ENCODE peak calls at places on chromosomes 13 and 19, in six cellular contexts. V is AG10803, Y is epithelial cell of esophagus, N is suprapubic skin, G is kidney epithelial cell, H is nephron progenitor cell. F is an unnamed sample.

GRCh38 chr13:35699181-35699580 is 222.7 kb upstream of the MAB21L1 start:
- DNase-seq in H (no peak), V (peak), G (no peak), N (peak), Y (no peak), F (no peak)

GRCh38 chr13:34521166-34521565 is 420.9 kb upstream of the NBEA start:
- DNase-seq in G (no peak), V (no peak), Y (no peak), H (no peak), N (no peak), F (no peak)

GRCh38 chr19:32864318-32865007 is 5.1 kb downstream of the SLC7A9 start:
- DNase-seq in G (no peak), Y (no peak), N (no peak), V (no peak), H (no peak), F (no peak)

GRCh38 chr19:1035998-1036621 is 3.8 kb upstream of the ABCA7 start:
- DNase-seq in N (no peak), V (no peak), G (no peak), H (no peak), Y (no peak), F (no peak)

GRCh38 chr19:32442650-32443049 is 37.1 kb downstream of the DPY19L3 start:
- DNase-seq in N (no peak), V (no peak), Y (no peak), H (no peak), G (no peak), F (no peak)

GRCh38 chr19:33428627-33429013 is 55.1 kb downstream of the CEBPG start:
- DNase-seq in Y (no peak), H (no peak), N (no peak), V (no peak), G (no peak), F (no peak)

GRCh38 chr13:61084983-61085382 is 330.7 kb downstream of the PCDH20 start:
- DNase-seq in N (no peak), V (peak), H (no peak), Y (peak), G (no peak), F (no peak)

GRCh38 chr19:35693422-35693821 is 10.9 kb upstream of the ZBTB32 start:
- DNase-seq in H (no peak), Y (no peak), G (no peak), V (no peak), N (no peak), F (no peak)

GRCh38 chr13:29362849-29363604 is 232.5 kb downstream of the SLC7A1 start:
- DNase-seq in H (peak), Y (peak), N (no peak), G (no peak), V (peak), F (no peak)

GRCh38 chr13:21219044-21219381 is 42.6 kb downstream of the MRPL57 start:
- DNase-seq in G (no peak), H (no peak), V (no peak), Y (no peak), N (no peak), F (no peak)

GRCh38 chr13:112994084-112994780 is 25.2 kb downstream of the MCF2L start:
- DNase-seq in G (no peak), H (no peak), Y (no peak), N (peak), V (no peak), F (no peak)

GRCh38 chr19:17405250-17406038 is at the start of gene BST2:
- DNase-seq in N (no peak), G (peak), V (peak), Y (peak), H (no peak), F (no peak)

GRCh38 chr19:48634424-48635262 is 2.5 kb downstream of the DBP start:
- DNase-seq in G (peak), N (peak), Y (peak), V (peak), H (peak), F (peak)

GRCh38 chr13:43348397-43348796 is 325.0 kb downstream of the DNAJC15 start:
- DNase-seq in G (peak), V (no peak), H (no peak), Y (peak), N (no peak), F (no peak)

GRCh38 chr19:4624301-4624700 is 15.0 kb upstream of the TNFAIP8L1 start:
- DNase-seq in G (no peak), H (no peak), N (no peak), Y (no peak), V (no peak), F (no peak)

GRCh38 chr13:20125129-20125782 is 35.6 kb downstream of the GJA3 start:
- DNase-seq in H (no peak), V (peak), Y (peak), N (peak), G (no peak), F (no peak)

GRCh38 chr13:25887962-25888655 is 163.7 kb downstream of the SHISA2 start:
- DNase-seq in H (no peak), N (no peak), V (no peak), G (no peak), Y (no peak), F (no peak)

GRCh38 chr13:99043700-99044300 is 65.9 kb upstream of the DOCK9 start:
- DNase-seq in Y (no peak), V (no peak), H (no peak), G (no peak), N (no peak), F (no peak)

GRCh38 chr19:58538257-58539168 is 5.4 kb upstream of the TRIM28 start:
- DNase-seq in G (no peak), H (peak), N (peak), V (no peak), Y (no peak), F (peak)

GRCh38 chr19:49546825-49547565 is 19.2 kb downstream of the RCN3 start:
- DNase-seq in H (peak), G (peak), V (peak), Y (peak), N (no peak), F (no peak)

GRCh38 chr13:25902946-25903345 is 148.9 kb downstream of the SHISA2 start:
- DNase-seq in G (no peak), N (no peak), H (no peak), V (no peak), Y (peak), F (no peak)

GRCh38 chr13:49503951-49504350 is 8.2 kb downstream of the PHF11 start:
- DNase-seq in N (no peak), G (no peak), H (no peak), Y (peak), V (peak), F (no peak)

GRCh38 chr13:106527806-106528205 is 7.7 kb downstream of the EFNB2 start:
- DNase-seq in H (no peak), V (no peak), Y (no peak), G (no peak), N (no peak), F (no peak)

GRCh38 chr13:106468207-106468606 is 67.3 kb downstream of the EFNB2 start:
- DNase-seq in H (no peak), N (no peak), Y (no peak), V (no peak), G (no peak), F (no peak)

DNA sequence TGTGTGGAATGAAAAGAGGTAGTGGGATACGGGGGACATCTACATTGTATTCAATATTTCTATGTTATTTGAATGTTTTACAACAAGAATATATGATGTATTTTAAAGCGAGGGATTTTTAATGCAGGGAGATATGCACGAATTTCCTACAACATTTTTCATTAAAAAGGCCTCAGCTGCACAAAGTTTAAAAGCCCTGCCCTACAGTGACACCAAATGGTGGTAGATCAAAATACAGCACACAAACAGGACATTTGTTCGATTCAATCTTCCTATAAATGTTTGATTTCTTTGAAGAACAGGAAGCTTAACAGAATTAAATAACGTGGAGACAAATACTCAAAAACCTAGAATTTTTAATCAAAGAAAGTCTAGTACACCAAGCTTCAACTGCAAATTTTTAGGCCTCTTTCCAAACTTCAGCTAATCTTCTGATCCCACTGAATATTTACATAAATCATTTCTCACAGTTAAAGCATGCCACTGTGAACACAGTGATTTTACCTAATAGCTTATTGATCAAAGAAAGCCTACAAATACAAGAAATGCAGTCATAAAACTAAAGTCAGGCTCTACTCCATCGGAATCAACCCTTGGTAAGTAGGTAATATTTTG is 257.2 kb downstream of the DIAPH3 start:
- DNase-seq in Y (peak), G (peak), V (peak), H (peak), N (no peak), F (no peak)
- TF ChIP-seq CTCF in Y (peak), G (peak), V (peak), H (peak), N (no peak), F (peak)

DNA sequence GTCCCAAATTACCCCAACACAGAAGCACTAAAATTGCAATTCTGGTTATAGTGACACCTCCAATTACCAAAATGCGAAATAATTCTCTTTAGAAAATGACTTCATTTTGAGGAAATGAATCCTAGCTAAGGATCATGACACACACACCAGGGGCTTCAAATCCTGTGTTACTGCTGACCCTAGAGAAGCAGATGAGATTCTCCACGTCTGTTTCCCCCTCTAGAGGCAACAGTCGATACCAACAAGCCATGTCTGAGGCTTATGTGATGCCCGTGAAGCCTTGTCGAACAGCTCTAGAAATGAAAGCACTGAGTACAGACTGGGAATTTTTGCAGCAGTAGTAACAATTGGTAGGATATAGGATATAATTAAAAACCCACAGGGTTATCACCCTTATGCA is 153.6 kb upstream of the TMTC4 start:
- DNase-seq in H (no peak), V (no peak), N (no peak), G (no peak), Y (no peak), F (no peak)
- TF ChIP-seq CTCF in H (peak), V (peak), N (no peak), G (no peak), Y (peak), F (peak)

GRCh38 chr19:44551850-44552249 is 22.4 kb upstream of the CEACAM20 start:
- DNase-seq in Y (no peak), N (no peak), G (no peak), V (no peak), H (no peak), F (no peak)

GRCh38 chr19:44554641-44555246 is 25.3 kb upstream of the CEACAM20 start:
- DNase-seq in N (no peak), V (no peak), H (no peak), G (no peak), Y (no peak), F (no peak)

GRCh38 chr19:44553478-44554171 is 24.1 kb upstream of the CEACAM20 start:
- DNase-seq in N (no peak), G (no peak), H (no peak), Y (peak), V (no peak), F (no peak)

GRCh38 chr19:44549507-44549906 is 20.0 kb upstream of the CEACAM20 start:
- DNase-seq in H (no peak), V (no peak), G (no peak), Y (no peak), N (no peak), F (no peak)

GRCh38 chr19:44552324-44552723 is 22.8 kb upstream of the CEACAM20 start:
- DNase-seq in V (peak), H (peak), G (no peak), Y (peak), N (no peak), F (no peak)
- TF ChIP-seq CTCF in V (peak), H (peak), G (peak), Y (peak), N (no peak), F (peak)

GRCh38 chr13:108268713-108269112 is 805 bp upstream of the TNFSF13B start:
- DNase-seq in V (no peak), H (no peak), N (no peak), Y (no peak), G (no peak), F (no peak)

GRCh38 chr13:108272333-108272732 is 2.8 kb downstream of the TNFSF13B start:
- DNase-seq in V (no peak), N (no peak), Y (peak), H (no peak), G (no peak), F (no peak)

GRCh38 chr13:108267338-108267737 is 2.2 kb upstream of the TNFSF13B start:
- DNase-seq in G (no peak), V (no peak), Y (no peak), N (no peak), H (no peak), F (no peak)

GRCh38 chr13:108270442-108270841 is 924 bp downstream of the TNFSF13B start:
- DNase-seq in H (no peak), N (no peak), G (no peak), V (no peak), Y (no peak), F (no peak)

DNA sequence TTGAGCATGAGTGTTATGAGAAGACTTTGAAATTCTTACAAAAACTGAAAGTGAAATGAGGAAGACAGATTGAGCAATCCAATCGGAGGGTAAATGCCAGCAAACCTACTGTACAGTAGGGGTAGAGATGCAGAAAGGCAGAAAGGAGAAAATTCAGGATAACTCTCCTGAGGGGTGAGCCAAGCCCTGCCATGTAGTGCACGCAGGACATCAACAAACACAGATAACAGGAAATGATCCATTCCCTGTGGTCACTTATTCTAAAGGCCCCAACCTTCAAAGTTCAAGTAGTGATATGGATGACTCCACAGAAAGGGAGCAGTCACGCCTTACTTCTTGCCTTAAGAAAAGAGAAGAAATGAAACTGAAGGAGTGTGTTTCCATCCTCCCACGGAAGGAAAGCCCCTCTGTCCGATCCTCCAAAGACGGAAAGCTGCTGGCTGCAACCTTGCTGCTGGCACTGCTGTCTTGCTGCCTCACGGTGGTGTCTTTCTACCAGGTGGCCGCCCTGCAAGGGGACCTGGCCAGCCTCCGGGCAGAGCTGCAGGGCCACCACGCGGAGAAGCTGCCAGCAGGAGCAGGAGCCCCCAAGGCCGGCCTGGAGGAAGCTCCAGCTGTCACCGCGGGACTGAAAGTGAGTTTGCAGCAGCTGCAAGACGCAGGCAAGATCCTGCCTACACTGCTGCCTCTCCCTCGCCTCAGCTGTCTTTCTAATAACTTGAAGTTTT is at the start of gene TNFSF13B:
- DNase-seq in H (peak), N (no peak), V (peak), G (no peak), Y (peak), F (no peak)
- TF ChIP-seq CTCF in H (no peak), N (no peak), V (no peak), G (no peak), Y (no peak), F (no peak)

DNA sequence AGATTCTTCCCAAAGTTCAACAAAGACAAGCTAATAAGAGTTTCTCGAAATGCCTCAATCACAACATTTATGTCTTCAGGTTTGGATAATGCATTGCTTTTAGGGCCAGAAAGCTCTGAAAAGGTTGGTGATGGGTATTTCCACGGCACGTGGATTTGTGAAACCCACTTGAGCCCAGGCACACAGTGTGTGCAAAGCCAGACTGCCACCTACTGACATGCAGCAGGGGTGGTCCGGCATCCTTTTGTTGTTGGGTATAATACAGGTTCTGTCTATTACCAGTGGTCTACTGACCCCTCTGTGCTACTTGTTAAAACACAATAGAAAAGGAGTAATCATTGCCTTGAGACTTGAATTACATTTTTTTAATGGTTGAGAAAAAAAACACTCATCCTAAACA is 225.6 kb downstream of the RAP2A start:
- DNase-seq in Y (no peak), V (peak), N (no peak), H (peak), G (no peak), F (no peak)
- TF ChIP-seq CTCF in Y (peak), V (peak), N (no peak), H (peak), G (peak), F (peak)

GRCh38 chr13:70960841-70961443 is 852.7 kb upstream of the KLHL1 start:
- DNase-seq in N (no peak), Y (peak), H (no peak), G (peak), V (peak), F (no peak)

GRCh38 chr13:70959376-70959775 is 851.1 kb upstream of the KLHL1 start:
- DNase-seq in H (no peak), N (no peak), V (no peak), Y (peak), G (no peak), F (no peak)

GRCh38 chr13:70967564-70967963 is 859.3 kb upstream of the KLHL1 start:
- DNase-seq in H (no peak), N (no peak), V (no peak), Y (no peak), G (no peak), F (no peak)

DNA sequence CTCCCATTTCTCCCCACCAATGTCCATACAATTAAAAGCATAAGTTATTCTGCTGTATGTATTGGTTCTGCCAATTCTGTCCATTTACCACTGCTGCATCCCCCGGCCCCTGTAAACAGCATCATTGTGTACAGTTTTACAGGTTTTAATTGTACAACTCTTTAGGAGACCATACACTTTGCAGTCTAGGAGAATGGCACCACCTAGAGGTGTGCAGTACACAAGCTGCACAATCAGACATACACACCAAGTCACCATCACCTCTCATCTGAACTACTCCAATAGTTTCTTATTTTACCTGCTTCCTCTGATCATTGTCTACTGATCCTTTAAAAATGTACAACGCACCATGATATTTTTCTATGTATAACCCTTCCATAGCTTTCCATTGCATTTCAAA is 855.9 kb upstream of the KLHL1 start:
- DNase-seq in N (no peak), G (no peak), V (no peak), H (no peak), Y (peak), F (no peak)
- TF ChIP-seq CTCF in N (no peak), G (peak), V (no peak), H (peak), Y (peak), F (peak)

DNA sequence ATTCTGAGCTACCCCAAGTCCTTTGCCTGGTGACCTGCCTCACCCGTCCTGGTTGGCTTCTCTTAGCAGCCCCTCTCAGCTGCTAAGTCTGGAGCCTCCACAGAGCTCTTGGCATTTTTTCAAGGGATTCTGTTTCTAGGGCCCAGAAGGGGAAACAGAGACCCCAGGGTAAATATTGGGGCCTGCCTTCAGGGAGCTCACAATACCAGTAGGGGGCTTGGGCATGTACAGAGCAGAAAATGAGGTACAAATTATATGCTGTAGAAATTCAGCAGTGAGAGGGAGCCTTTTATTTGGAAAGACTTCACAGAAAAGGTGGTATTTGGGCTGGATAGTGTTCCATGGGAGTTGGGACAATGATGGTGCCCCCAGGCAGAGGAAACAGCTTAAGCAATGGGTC is 3.7 kb downstream of the SAMD4B start:
- DNase-seq in V (no peak), G (no peak), Y (no peak), H (no peak), N (no peak), F (no peak)
- TF ChIP-seq CTCF in V (peak), G (peak), Y (no peak), H (no peak), N (no peak), F (no peak)

DNA sequence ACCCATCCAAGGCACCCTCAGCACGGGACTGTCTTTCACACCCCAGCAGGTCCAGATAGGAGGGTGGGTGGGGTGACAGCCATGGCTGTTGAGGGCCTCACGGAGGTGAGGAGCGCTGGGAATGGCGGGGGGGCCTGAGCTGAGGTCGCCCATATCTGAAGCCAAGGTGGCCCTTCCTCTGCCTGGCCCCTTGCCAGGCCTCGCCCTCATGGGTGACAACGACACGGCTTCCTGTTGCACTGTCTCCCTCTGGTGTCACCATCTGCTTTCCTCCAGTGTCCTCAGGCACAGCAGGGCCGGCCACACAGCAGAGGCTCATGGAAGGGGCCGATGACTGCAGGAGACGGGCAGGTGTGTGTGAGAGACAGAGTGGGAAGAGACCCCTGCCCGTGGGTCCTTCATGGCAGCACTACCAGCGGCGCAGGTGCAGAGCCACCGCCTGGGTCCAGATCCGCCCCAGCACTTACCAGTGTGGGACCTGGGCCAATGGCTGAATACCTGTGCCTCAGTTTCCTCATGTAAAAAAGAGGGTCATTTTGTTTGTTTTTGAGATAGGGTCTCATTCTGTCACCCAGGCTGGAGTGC is 8.1 kb upstream of the NKPD1 start:
- DNase-seq in V (no peak), Y (no peak), G (no peak), H (no peak), N (no peak), F (no peak)
- TF ChIP-seq CTCF in V (no peak), Y (no peak), G (no peak), H (no peak), N (no peak), F (no peak)

F was measured in type B pancreatic cell.